ENCODE peak calls at places on chromosomes 16 and 17, in eight cellular contexts. One of them, this sample, is unnamed.

GRCh38 chr16:3444032-3444388 is 530 bp downstream of the NAA60 start:
- DNase-seq in left ventricle myocardium inferior: no peak
- DNase-seq in thoracic aorta: no peak
- DNase-seq in neuronal stem cell: no peak
- DNase-seq in activated T-cell treated with anti-CD3 and anti-CD28 coated beads for 24 hours: no peak
- DNase-seq in neural progenitor cell: peak; percentile 49
- DNase-seq in T-helper 9 cell: no peak
- DNase-seq in AG08395: peak; percentile 73
- DNase-seq in this sample: no peak

GRCh38 chr17:16915752-16916556 is 56.0 kb downstream of the TNFRSF13B start:
- DNase-seq in thoracic aorta: no peak
- DNase-seq in AG08395: peak; percentile 69
- DNase-seq in activated T-cell treated with anti-CD3 and anti-CD28 coated beads for 24 hours: no peak
- DNase-seq in neuronal stem cell: no peak
- DNase-seq in left ventricle myocardium inferior: peak; percentile 40
- DNase-seq in neural progenitor cell: peak; percentile 70
- DNase-seq in T-helper 9 cell: no peak
- DNase-seq in this sample: peak; percentile 31

GRCh38 chr16:11139624-11140375 is 116.2 kb downstream of the SOCS1 start:
- DNase-seq in thoracic aorta: no peak
- DNase-seq in neural progenitor cell: peak; percentile 21
- DNase-seq in T-helper 9 cell: no peak
- DNase-seq in activated T-cell treated with anti-CD3 and anti-CD28 coated beads for 24 hours: no peak
- DNase-seq in left ventricle myocardium inferior: no peak
- DNase-seq in neuronal stem cell: no peak
- DNase-seq in AG08395: no peak
- DNase-seq in this sample: no peak

GRCh38 chr17:42472709-42473521 is 14.2 kb downstream of the ATP6V0A1 start:
- DNase-seq in activated T-cell treated with anti-CD3 and anti-CD28 coated beads for 24 hours: no peak
- DNase-seq in neural progenitor cell: no peak
- DNase-seq in thoracic aorta: no peak
- DNase-seq in neuronal stem cell: no peak
- DNase-seq in left ventricle myocardium inferior: no peak
- DNase-seq in AG08395: peak; percentile 70
- DNase-seq in T-helper 9 cell: no peak
- DNase-seq in this sample: no peak

GRCh38 chr16:78443300-78443604 is 343.8 kb downstream of the WWOX start:
- DNase-seq in thoracic aorta: no peak
- DNase-seq in T-helper 9 cell: no peak
- DNase-seq in neural progenitor cell: peak; percentile 16
- DNase-seq in activated T-cell treated with anti-CD3 and anti-CD28 coated beads for 24 hours: no peak
- DNase-seq in AG08395: no peak
- DNase-seq in left ventricle myocardium inferior: no peak
- DNase-seq in neuronal stem cell: no peak
- DNase-seq in this sample: no peak

GRCh38 chr16:684067-684794 is at the start of gene JMJD8:
- DNase-seq in left ventricle myocardium inferior: peak; percentile 98
- DNase-seq in neuronal stem cell: peak; percentile 88
- DNase-seq in activated T-cell treated with anti-CD3 and anti-CD28 coated beads for 24 hours: peak; percentile 98
- DNase-seq in neural progenitor cell: peak; percentile 97
- DNase-seq in T-helper 9 cell: peak; percentile 94
- DNase-seq in thoracic aorta: peak; percentile 85
- DNase-seq in AG08395: peak; percentile 96
- DNase-seq in this sample: peak; percentile 91

GRCh38 chr17:79420318-79421243 is 190.3 kb downstream of the RBFOX3 start:
- DNase-seq in neuronal stem cell: no peak
- DNase-seq in left ventricle myocardium inferior: no peak
- DNase-seq in activated T-cell treated with anti-CD3 and anti-CD28 coated beads for 24 hours: peak; percentile 28
- DNase-seq in T-helper 9 cell: no peak
- DNase-seq in AG08395: peak; percentile 33
- DNase-seq in neural progenitor cell: peak; percentile 37
- DNase-seq in thoracic aorta: no peak
- DNase-seq in this sample: no peak

GRCh38 chr17:19650826-19651225 is 2.3 kb downstream of the ALDH3A2 start:
- DNase-seq in left ventricle myocardium inferior: no peak
- DNase-seq in T-helper 9 cell: no peak
- DNase-seq in thoracic aorta: no peak
- DNase-seq in neuronal stem cell: no peak
- DNase-seq in neural progenitor cell: no peak
- DNase-seq in AG08395: no peak
- DNase-seq in activated T-cell treated with anti-CD3 and anti-CD28 coated beads for 24 hours: no peak
- DNase-seq in this sample: no peak

GRCh38 chr16:48381201-48381600 is 4.0 kb downstream of the SIAH1 start:
- DNase-seq in neural progenitor cell: no peak
- DNase-seq in AG08395: no peak
- DNase-seq in thoracic aorta: no peak
- DNase-seq in left ventricle myocardium inferior: no peak
- DNase-seq in T-helper 9 cell: no peak
- DNase-seq in neuronal stem cell: no peak
- DNase-seq in activated T-cell treated with anti-CD3 and anti-CD28 coated beads for 24 hours: no peak
- DNase-seq in this sample: no peak

GRCh38 chr17:77352996-77353395 is 212.2 kb downstream of the SEC14L1 start:
- DNase-seq in thoracic aorta: no peak
- DNase-seq in left ventricle myocardium inferior: no peak
- DNase-seq in T-helper 9 cell: no peak
- DNase-seq in neural progenitor cell: no peak
- DNase-seq in activated T-cell treated with anti-CD3 and anti-CD28 coated beads for 24 hours: no peak
- DNase-seq in AG08395: no peak
- DNase-seq in neuronal stem cell: no peak
- DNase-seq in this sample: no peak

GRCh38 chr17:29347831-29348281 is 42.3 kb upstream of the TAOK1 start:
- DNase-seq in AG08395: no peak
- DNase-seq in neural progenitor cell: no peak
- DNase-seq in thoracic aorta: no peak
- DNase-seq in neuronal stem cell: no peak
- DNase-seq in T-helper 9 cell: no peak
- DNase-seq in activated T-cell treated with anti-CD3 and anti-CD28 coated beads for 24 hours: no peak
- DNase-seq in left ventricle myocardium inferior: no peak
- DNase-seq in this sample: no peak

GRCh38 chr17:49365667-49366066 is 3.6 kb upstream of the ZNF652 start:
- DNase-seq in thoracic aorta: no peak
- DNase-seq in neuronal stem cell: no peak
- DNase-seq in T-helper 9 cell: no peak
- DNase-seq in activated T-cell treated with anti-CD3 and anti-CD28 coated beads for 24 hours: no peak
- DNase-seq in AG08395: peak; percentile 31
- DNase-seq in left ventricle myocardium inferior: no peak
- DNase-seq in neural progenitor cell: peak; percentile 61
- DNase-seq in this sample: no peak

This sample was measured in progenitor cell of endocrine pancreas.